ENCODE peak calls at places on chromosomes 16 and 17, in eight cellular contexts. A is GM23338, O is PC-3, X is HCT116, E is neural progenitor cell, T is OCI-LY7, K is MM.1S, G is SK-N-SH. Q is an unnamed sample.
A peak's percentile ranks its signal among the peaks of the same experiment; 100 is the strongest.

GRCh38 chr16:20850981-20851380 is 44.7 kb downstream of the REXO5 start:
- DNase-seq in A (no peak), O (no peak), X (no peak), E (no peak), T (no peak), K (no peak), G (no peak), Q (no peak)

GRCh38 chr17:71441098-71441497 is 679.7 kb upstream of the SOX9 start:
- DNase-seq in A (no peak), O (peak; percentile 97), X (peak; percentile 79), E (no peak), T (no peak), K (no peak), G (no peak), Q (peak; percentile 47)

GRCh38 chr17:51481370-51481769 is 221.0 kb downstream of the UTP18 start:
- DNase-seq in A (no peak), O (no peak), X (no peak), E (no peak), T (no peak), K (no peak), G (no peak), Q (no peak)

GRCh38 chr17:5241861-5242671 is 7.4 kb upstream of the SCIMP start:
- DNase-seq in A (no peak), O (no peak), X (no peak), E (no peak), T (peak; percentile 88), K (peak; percentile 80), G (no peak), Q (peak; percentile 23)

GRCh38 chr17:64441772-64442549 is 7.0 kb upstream of the MILR1 start:
- DNase-seq in A (no peak), O (no peak), X (no peak), E (no peak), T (no peak), K (peak; percentile 64), G (no peak), Q (no peak)

GRCh38 chr16:77213542-77214108 is 14.4 kb downstream of the SYCE1L start:
- DNase-seq in A (no peak), O (peak; percentile 96), X (peak; percentile 98), E (no peak), T (no peak), K (no peak), G (no peak), Q (no peak)

GRCh38 chr17:68422821-68423220 is 34.5 kb downstream of the WIPI1 start:
- DNase-seq in A (no peak), O (no peak), X (no peak), E (peak; percentile 1), T (no peak), K (no peak), G (no peak), Q (no peak)

GRCh38 chr16:87924937-87925670 is 11.2 kb downstream of the CA5A start:
- DNase-seq in A (no peak), O (peak; percentile 43), X (no peak), E (no peak), T (no peak), K (no peak), G (no peak), Q (no peak)

GRCh38 chr16:82031116-82032084 is 3.7 kb upstream of the HSD17B2 start:
- DNase-seq in A (peak; percentile 75), O (peak; percentile 71), X (peak; percentile 62), E (peak; percentile 64), T (peak; percentile 16), K (no peak), G (peak; percentile 50), Q (peak; percentile 78)

GRCh38 chr17:46894476-46895151 is 28.3 kb upstream of the GOSR2 start:
- DNase-seq in A (peak; percentile 45), O (no peak), X (no peak), E (peak; percentile 39), T (no peak), K (no peak), G (no peak), Q (no peak)

GRCh38 chr16:3656491-3657468 is 2.3 kb downstream of the DNASE1 start:
- DNase-seq in A (no peak), O (no peak), X (no peak), E (no peak), T (no peak), K (no peak), G (no peak), Q (no peak)

GRCh38 chr16:67936124-67936875 is at the start of gene PSMB10:
- DNase-seq in A (peak; percentile 63), O (no peak), X (no peak), E (peak; percentile 64), T (peak; percentile 68), K (no peak), G (peak; percentile 74), Q (peak; percentile 78)

GRCh38 chr16:35298460-35299243 is 1839.2 kb downstream of the TP53TG3F start:
- DNase-seq in A (no peak), O (no peak), X (no peak), E (no peak), T (no peak), K (no peak), G (no peak), Q (no peak)

DNA sequence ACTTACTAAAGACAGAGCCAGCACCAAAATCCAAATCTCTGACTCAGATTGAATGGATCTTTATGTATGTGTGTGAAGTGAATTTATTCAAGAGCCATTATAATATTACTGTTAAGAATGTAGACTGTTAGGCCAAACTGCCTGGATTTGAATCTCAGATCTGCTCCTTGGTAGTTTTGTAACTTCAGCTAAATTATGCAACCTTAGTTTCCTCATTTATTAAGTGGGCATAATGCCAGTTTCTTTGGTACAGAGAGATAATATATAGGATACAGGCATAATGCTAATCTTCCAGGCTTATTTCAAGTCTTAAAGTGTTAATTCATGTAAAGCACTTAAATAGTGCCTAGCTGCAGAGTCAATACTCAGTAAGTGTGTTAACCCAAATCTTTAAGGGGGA is 12.8 kb downstream of the CNEP1R1 start:
- DNase-seq in A (no peak), O (no peak), X (no peak), E (no peak), T (no peak), K (no peak), G (no peak), Q (no peak)
- TF ChIP-seq EZH2phosphoT487 in A (no peak), O (no peak), X (no peak), E (no peak), T (no peak), K (no peak), G (no peak), Q (no peak)

DNA sequence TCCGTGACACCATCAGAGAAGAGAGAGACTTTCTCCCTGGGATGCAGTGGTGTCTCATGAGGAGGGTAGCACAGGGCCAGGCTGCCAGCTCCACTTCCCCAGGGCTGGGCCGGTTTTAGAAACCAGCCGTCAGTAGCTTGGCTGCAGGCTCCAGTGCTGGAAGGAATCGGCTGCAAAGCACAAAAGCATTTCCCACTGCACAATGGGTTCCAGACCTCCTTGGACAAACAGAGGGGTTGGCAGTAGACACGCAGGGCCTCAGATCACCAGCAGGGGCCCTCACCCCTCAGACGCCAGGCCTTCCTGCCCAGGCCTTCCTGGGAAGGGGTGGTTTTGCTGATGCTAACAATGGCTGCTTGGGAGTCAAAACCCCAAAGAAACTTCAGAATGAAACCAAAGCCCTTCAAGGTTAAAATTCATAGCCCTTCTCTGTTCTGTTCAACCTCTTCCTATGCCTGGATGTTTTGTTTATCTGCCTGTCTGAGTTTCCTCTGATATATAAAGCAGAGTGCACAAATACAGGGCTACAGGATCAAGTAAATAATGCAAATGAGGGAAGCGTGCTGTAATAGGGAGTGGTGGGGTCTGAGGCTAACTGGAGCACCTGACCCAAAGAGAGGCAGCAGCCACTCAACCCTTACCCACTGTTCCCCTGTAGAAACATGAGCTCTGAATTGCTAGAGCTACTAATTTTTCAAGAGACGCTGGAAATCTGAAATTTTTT is 26.2 kb downstream of the TEKT5 start:
- DNase-seq in A (peak; percentile 81), O (peak; percentile 45), X (no peak), E (peak; percentile 76), T (peak; percentile 21), K (peak; percentile 18), G (peak; percentile 69), Q (peak; percentile 27)
- TF ChIP-seq CTCF in A (peak; percentile 70), O (peak; percentile 60), X (peak; percentile 30), E (peak; percentile 65), T (peak; percentile 72), K (peak; percentile 54), G (peak; percentile 57), Q (peak; percentile 14)

GRCh38 chr16:55041540-55042234 is 111.0 kb downstream of the IRX5 start:
- DNase-seq in A (no peak), O (no peak), X (no peak), E (no peak), T (no peak), K (no peak), G (no peak), Q (no peak)
- H3K4me2 ChIP-seq in A (no peak overlapping the region), O (no peak overlapping the region), X (no peak overlapping the region), E (no peak overlapping the region), T (no peak overlapping the region), K (no peak overlapping the region), G (no peak overlapping the region), Q (no peak overlapping the region)

GRCh38 chr17:75874323-75875181 is 3.8 kb downstream of the TRIM47 start:
- DNase-seq in A (no peak), O (no peak), X (no peak), E (no peak), T (no peak), K (no peak), G (peak; percentile 41), Q (no peak)

GRCh38 chr17:75873587-75874322 is 4.6 kb downstream of the TRIM47 start:
- DNase-seq in A (no peak), O (no peak), X (no peak), E (no peak), T (no peak), K (no peak), G (peak; percentile 32), Q (no peak)

GRCh38 chr17:75872434-75873351 is 5.7 kb downstream of the TRIM47 start:
- DNase-seq in A (peak; percentile 68), O (peak; percentile 80), X (no peak), E (no peak), T (no peak), K (peak; percentile 69), G (peak; percentile 52), Q (peak; percentile 86)

GRCh38 chr17:75864448-75864871 is 9.3 kb upstream of the WBP2 start:
- DNase-seq in A (peak; percentile 74), O (no peak), X (no peak), E (peak; percentile 32), T (peak; percentile 89), K (peak; percentile 95), G (peak; percentile 35), Q (peak; percentile 81)

DNA sequence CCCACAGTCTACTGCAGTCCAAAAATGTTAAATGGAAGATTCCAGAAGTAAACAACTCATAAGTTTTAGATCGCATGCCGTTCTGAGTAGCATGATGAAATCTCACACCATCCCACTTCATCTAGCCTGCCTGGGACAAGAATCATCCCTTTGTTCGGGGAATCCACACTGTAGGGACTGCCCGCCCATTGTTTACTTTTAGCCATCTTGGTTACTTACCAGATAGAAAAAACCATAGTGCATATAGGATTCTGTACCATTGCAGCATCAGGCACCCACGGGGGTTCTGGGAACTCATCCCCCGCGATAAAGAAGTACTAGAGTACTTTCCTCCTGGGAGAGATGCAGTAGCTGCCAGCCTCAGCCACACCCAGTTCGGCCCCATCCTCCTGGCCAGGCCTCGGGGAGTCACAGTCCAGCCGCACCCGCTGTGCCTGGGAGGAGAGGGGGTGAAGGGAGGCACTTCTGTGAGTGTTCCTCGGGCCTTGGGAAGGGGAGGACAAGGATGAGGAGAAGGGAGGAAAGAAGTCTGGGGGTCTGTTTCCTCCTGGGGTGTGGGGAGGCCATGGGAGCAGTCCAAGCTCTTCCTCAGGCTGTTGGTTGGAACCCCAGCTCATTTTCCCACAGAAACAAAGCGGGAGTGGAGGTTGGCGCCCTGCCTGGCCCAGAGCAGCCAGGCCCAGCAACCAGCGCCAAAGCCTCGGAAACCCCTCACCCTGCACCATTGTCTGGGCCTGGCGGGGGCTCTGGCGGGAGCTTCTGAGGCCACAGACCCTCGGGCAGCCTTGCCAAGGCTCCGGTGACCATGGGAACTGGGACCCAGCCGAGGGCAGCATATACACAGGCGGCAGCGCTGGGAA is 8.9 kb downstream of the TRIM47 start:
- DNase-seq in A (peak; percentile 17), O (no peak), X (no peak), E (no peak), T (no peak), K (no peak), G (peak; percentile 53), Q (no peak)
- TF ChIP-seq EZH2phosphoT487 in A (no peak), O (no peak), X (no peak), E (no peak), T (no peak), K (no peak), G (no peak), Q (no peak)

Q was measured in hepatocyte.